ENCODE peak calls at places on chromosomes 16 and 17, in eight cellular contexts. One of them, this sample, is unnamed.

GRCh38 chr17:11486726-11487310 is 111.5 kb upstream of the DNAH9 start:
- DNase-seq in neural progenitor cell: peak
- DNase-seq in stimulated activated naive CD8-positive, alpha-beta T cell treated with anti-CD3 and anti-CD28 coated beads, Interleukin-15, amount 100 ng/mL, for 72 hours: no peak
- DNase-seq in mucosa of descending colon: no peak
- DNase-seq in activated naive CD4-positive, alpha-beta T cell treated with anti-CD3 and anti-CD28 coated beads for 36 hours: no peak
- DNase-seq in T47D: no peak
- DNase-seq in body of pancreas: no peak
- DNase-seq in activated T-helper 1 cell treated with anti-CD3 and anti-CD28 coated beads, Interleukin-2, amount 50 U/mL, for 16 hours: no peak
- DNase-seq in this sample: no peak

GRCh38 chr16:80931985-80932720 is 74.5 kb downstream of the CMC2 start:
- DNase-seq in neural progenitor cell: peak
- DNase-seq in stimulated activated naive CD8-positive, alpha-beta T cell treated with anti-CD3 and anti-CD28 coated beads, Interleukin-15, amount 100 ng/mL, for 72 hours: peak
- DNase-seq in mucosa of descending colon: peak
- DNase-seq in activated naive CD4-positive, alpha-beta T cell treated with anti-CD3 and anti-CD28 coated beads for 36 hours: peak
- DNase-seq in T47D: peak
- DNase-seq in body of pancreas: peak
- DNase-seq in activated T-helper 1 cell treated with anti-CD3 and anti-CD28 coated beads, Interleukin-2, amount 50 U/mL, for 16 hours: no peak
- DNase-seq in this sample: peak

GRCh38 chr16:69386596-69386995 is 789 bp upstream of the TERF2 start:
- DNase-seq in neural progenitor cell: no peak
- DNase-seq in stimulated activated naive CD8-positive, alpha-beta T cell treated with anti-CD3 and anti-CD28 coated beads, Interleukin-15, amount 100 ng/mL, for 72 hours: no peak
- DNase-seq in mucosa of descending colon: no peak
- DNase-seq in activated naive CD4-positive, alpha-beta T cell treated with anti-CD3 and anti-CD28 coated beads for 36 hours: no peak
- DNase-seq in T47D: no peak
- DNase-seq in body of pancreas: no peak
- DNase-seq in activated T-helper 1 cell treated with anti-CD3 and anti-CD28 coated beads, Interleukin-2, amount 50 U/mL, for 16 hours: no peak
- DNase-seq in this sample: no peak

GRCh38 chr16:5865231-5865630 is 767.6 kb upstream of the EEF2KMT start:
- DNase-seq in neural progenitor cell: no peak
- DNase-seq in stimulated activated naive CD8-positive, alpha-beta T cell treated with anti-CD3 and anti-CD28 coated beads, Interleukin-15, amount 100 ng/mL, for 72 hours: no peak
- DNase-seq in mucosa of descending colon: no peak
- DNase-seq in activated naive CD4-positive, alpha-beta T cell treated with anti-CD3 and anti-CD28 coated beads for 36 hours: no peak
- DNase-seq in T47D: no peak
- DNase-seq in body of pancreas: no peak
- DNase-seq in activated T-helper 1 cell treated with anti-CD3 and anti-CD28 coated beads, Interleukin-2, amount 50 U/mL, for 16 hours: no peak
- DNase-seq in this sample: no peak

GRCh38 chr16:82643936-82644630 is 17.3 kb downstream of the CDH13 start:
- DNase-seq in neural progenitor cell: peak
- DNase-seq in stimulated activated naive CD8-positive, alpha-beta T cell treated with anti-CD3 and anti-CD28 coated beads, Interleukin-15, amount 100 ng/mL, for 72 hours: no peak
- DNase-seq in mucosa of descending colon: no peak
- DNase-seq in activated naive CD4-positive, alpha-beta T cell treated with anti-CD3 and anti-CD28 coated beads for 36 hours: no peak
- DNase-seq in T47D: no peak
- DNase-seq in body of pancreas: no peak
- DNase-seq in activated T-helper 1 cell treated with anti-CD3 and anti-CD28 coated beads, Interleukin-2, amount 50 U/mL, for 16 hours: no peak
- DNase-seq in this sample: no peak

GRCh38 chr17:8887834-8888703 is 20.6 kb upstream of the PIK3R6 start:
- DNase-seq in neural progenitor cell: peak
- DNase-seq in stimulated activated naive CD8-positive, alpha-beta T cell treated with anti-CD3 and anti-CD28 coated beads, Interleukin-15, amount 100 ng/mL, for 72 hours: no peak
- DNase-seq in mucosa of descending colon: peak
- DNase-seq in activated naive CD4-positive, alpha-beta T cell treated with anti-CD3 and anti-CD28 coated beads for 36 hours: no peak
- DNase-seq in T47D: peak
- DNase-seq in body of pancreas: peak
- DNase-seq in activated T-helper 1 cell treated with anti-CD3 and anti-CD28 coated beads, Interleukin-2, amount 50 U/mL, for 16 hours: no peak
- DNase-seq in this sample: no peak

GRCh38 chr17:57393368-57393767 is 137.0 kb downstream of the MSI2 start:
- DNase-seq in neural progenitor cell: no peak
- DNase-seq in stimulated activated naive CD8-positive, alpha-beta T cell treated with anti-CD3 and anti-CD28 coated beads, Interleukin-15, amount 100 ng/mL, for 72 hours: no peak
- DNase-seq in mucosa of descending colon: no peak
- DNase-seq in activated naive CD4-positive, alpha-beta T cell treated with anti-CD3 and anti-CD28 coated beads for 36 hours: no peak
- DNase-seq in T47D: no peak
- DNase-seq in body of pancreas: no peak
- DNase-seq in activated T-helper 1 cell treated with anti-CD3 and anti-CD28 coated beads, Interleukin-2, amount 50 U/mL, for 16 hours: no peak
- DNase-seq in this sample: no peak

GRCh38 chr16:88888057-88888777 is 21.8 kb upstream of the PABPN1L start:
- DNase-seq in neural progenitor cell: no peak
- DNase-seq in stimulated activated naive CD8-positive, alpha-beta T cell treated with anti-CD3 and anti-CD28 coated beads, Interleukin-15, amount 100 ng/mL, for 72 hours: no peak
- DNase-seq in mucosa of descending colon: no peak
- DNase-seq in activated naive CD4-positive, alpha-beta T cell treated with anti-CD3 and anti-CD28 coated beads for 36 hours: no peak
- DNase-seq in T47D: no peak
- DNase-seq in body of pancreas: no peak
- DNase-seq in activated T-helper 1 cell treated with anti-CD3 and anti-CD28 coated beads, Interleukin-2, amount 50 U/mL, for 16 hours: no peak
- DNase-seq in this sample: no peak

GRCh38 chr16:55499281-55499680 is 9.6 kb upstream of the LPCAT2 start:
- DNase-seq in neural progenitor cell: no peak
- DNase-seq in stimulated activated naive CD8-positive, alpha-beta T cell treated with anti-CD3 and anti-CD28 coated beads, Interleukin-15, amount 100 ng/mL, for 72 hours: no peak
- DNase-seq in mucosa of descending colon: no peak
- DNase-seq in activated naive CD4-positive, alpha-beta T cell treated with anti-CD3 and anti-CD28 coated beads for 36 hours: no peak
- DNase-seq in T47D: no peak
- DNase-seq in body of pancreas: no peak
- DNase-seq in activated T-helper 1 cell treated with anti-CD3 and anti-CD28 coated beads, Interleukin-2, amount 50 U/mL, for 16 hours: no peak
- DNase-seq in this sample: no peak

GRCh38 chr17:30476726-30477082 is 504 bp upstream of the GOSR1 start:
- DNase-seq in neural progenitor cell: peak
- DNase-seq in stimulated activated naive CD8-positive, alpha-beta T cell treated with anti-CD3 and anti-CD28 coated beads, Interleukin-15, amount 100 ng/mL, for 72 hours: no peak
- DNase-seq in mucosa of descending colon: no peak
- DNase-seq in activated naive CD4-positive, alpha-beta T cell treated with anti-CD3 and anti-CD28 coated beads for 36 hours: peak
- DNase-seq in T47D: peak
- DNase-seq in body of pancreas: no peak
- DNase-seq in activated T-helper 1 cell treated with anti-CD3 and anti-CD28 coated beads, Interleukin-2, amount 50 U/mL, for 16 hours: peak
- DNase-seq in this sample: peak

GRCh38 chr16:12255919-12256665 is 279.6 kb downstream of the SNX29 start:
- DNase-seq in neural progenitor cell: no peak
- DNase-seq in stimulated activated naive CD8-positive, alpha-beta T cell treated with anti-CD3 and anti-CD28 coated beads, Interleukin-15, amount 100 ng/mL, for 72 hours: no peak
- DNase-seq in mucosa of descending colon: no peak
- DNase-seq in activated naive CD4-positive, alpha-beta T cell treated with anti-CD3 and anti-CD28 coated beads for 36 hours: no peak
- DNase-seq in T47D: no peak
- DNase-seq in body of pancreas: no peak
- DNase-seq in activated T-helper 1 cell treated with anti-CD3 and anti-CD28 coated beads, Interleukin-2, amount 50 U/mL, for 16 hours: no peak
- DNase-seq in this sample: no peak

GRCh38 chr16:58515871-58516767 is 802 bp downstream of the SETD6 start:
- DNase-seq in neural progenitor cell: peak
- DNase-seq in stimulated activated naive CD8-positive, alpha-beta T cell treated with anti-CD3 and anti-CD28 coated beads, Interleukin-15, amount 100 ng/mL, for 72 hours: peak
- DNase-seq in mucosa of descending colon: peak
- DNase-seq in activated naive CD4-positive, alpha-beta T cell treated with anti-CD3 and anti-CD28 coated beads for 36 hours: peak
- DNase-seq in T47D: peak
- DNase-seq in body of pancreas: peak
- DNase-seq in activated T-helper 1 cell treated with anti-CD3 and anti-CD28 coated beads, Interleukin-2, amount 50 U/mL, for 16 hours: no peak
- DNase-seq in this sample: peak

This sample was measured in GM20000.